ENCODE peak calls at places on chromosomes 11 and 22, in seven cellular contexts. D, N, Z, P, M, L and Q are unnamed samples.

GRCh38 chr11:70141490-70142014 is 61.5 kb upstream of the FADD start:
- DNase-seq in P (no peak), N (no peak), D (peak; percentile 17), M (peak; percentile 69), L (no peak), Z (peak; percentile 86), Q (no peak)

GRCh38 chr11:92480519-92480918 is 255.9 kb downstream of the FAT3 start:
- DNase-seq in Z (no peak), L (no peak), P (no peak), D (no peak), N (no peak), M (no peak), Q (peak; percentile 11)

GRCh38 chr11:794766-795637 is 3.1 kb downstream of the SLC25A22 start:
- DNase-seq in P (no peak), L (no peak), M (no peak), Z (no peak), D (no peak), N (no peak), Q (no peak)

GRCh38 chr11:1153951-1154487 is 3.7 kb upstream of the MUC5AC start:
- DNase-seq in Z (no peak), D (no peak), P (peak; percentile 89), M (peak; percentile 10), N (peak; percentile 26), L (peak; percentile 93), Q (peak; percentile 97)

GRCh38 chr11:133408402-133408801 is 123.9 kb downstream of the OPCML start:
- DNase-seq in L (no peak), Z (no peak), P (no peak), D (no peak), N (no peak), M (no peak), Q (no peak)

GRCh38 chr11:65218446-65218845 is 36.7 kb downstream of the CAPN1 start:
- DNase-seq in M (no peak), P (no peak), L (no peak), N (no peak), D (no peak), Z (no peak), Q (no peak)

GRCh38 chr22:46803031-46803880 is 40.8 kb downstream of the TBC1D22A start:
- DNase-seq in L (peak; percentile 16), N (peak; percentile 79), P (peak; percentile 17), D (peak; percentile 51), M (peak; percentile 72), Z (peak; percentile 49), Q (no peak)

GRCh38 chr22:46484156-46484860 is 53.1 kb downstream of the CELSR1 start:
- DNase-seq in L (no peak), P (no peak), Z (no peak), M (no peak), D (no peak), N (no peak), Q (no peak)

GRCh38 chr11:68354181-68354872 is 41.9 kb downstream of the LRP5 start:
- DNase-seq in D (no peak), Z (no peak), P (peak; percentile 82), L (peak; percentile 89), M (peak; percentile 59), N (no peak), Q (peak; percentile 89)

GRCh38 chr11:88434333-88434976 is 96.9 kb upstream of the CTSC start:
- DNase-seq in L (no peak), Z (no peak), D (no peak), M (no peak), P (no peak), N (peak; percentile 39), Q (no peak)

GRCh38 chr11:14974021-14974698 is 2.0 kb upstream of the CALCA start:
- DNase-seq in Z (peak; percentile 44), D (no peak), L (no peak), M (peak; percentile 62), N (peak; percentile 51), P (peak; percentile 9), Q (no peak)

GRCh38 chr11:63951779-63952536 is 13.2 kb downstream of the NAA40 start:
- DNase-seq in L (no peak), Z (no peak), M (peak; percentile 74), P (peak; percentile 39), D (no peak), N (no peak), Q (no peak)

GRCh38 chr11:76321340-76321739 is 59.6 kb downstream of the THAP12 start:
- DNase-seq in P (no peak), N (no peak), Z (no peak), L (no peak), M (no peak), D (no peak), Q (no peak)

GRCh38 chr11:84594602-84595001 is 1032.5 kb downstream of the DLG2 start:
- DNase-seq in N (no peak), P (no peak), M (no peak), Z (no peak), L (no peak), D (no peak), Q (no peak)

GRCh38 chr22:31929126-31929928 is 15.0 kb upstream of the YWHAH start:
- DNase-seq in D (no peak), M (no peak), Z (no peak), P (peak; percentile 41), N (no peak), L (no peak), Q (peak; percentile 51)

GRCh38 chr22:22836635-22837034 is 51.0 kb upstream of the IGLL5 start:
- DNase-seq in M (no peak), P (no peak), L (peak; percentile 80), D (no peak), N (no peak), Z (no peak), Q (no peak)

GRCh38 chr11:103067118-103067517 is 24.8 kb downstream of the DCUN1D5 start:
- DNase-seq in Z (no peak), D (no peak), P (no peak), L (no peak), N (no peak), M (no peak), Q (no peak)

GRCh38 chr11:103070142-103070541 is 21.8 kb downstream of the DCUN1D5 start:
- DNase-seq in P (no peak), M (no peak), D (no peak), Z (no peak), L (no peak), N (no peak), Q (no peak)

GRCh38 chr11:103069367-103069766 is 22.6 kb downstream of the DCUN1D5 start:
- DNase-seq in Z (no peak), N (no peak), P (no peak), M (no peak), L (no peak), D (no peak), Q (no peak)

GRCh38 chr11:103071008-103071407 is 21.0 kb downstream of the DCUN1D5 start:
- DNase-seq in D (no peak), Z (no peak), L (no peak), M (no peak), N (no peak), P (no peak), Q (no peak)
- H3K4ac ChIP-seq in D (no peak overlapping the region), Z (no peak overlapping the region), L (no peak overlapping the region), M (no peak overlapping the region), N (no peak overlapping the region), P (no peak overlapping the region), Q (no peak overlapping the region)

DNA sequence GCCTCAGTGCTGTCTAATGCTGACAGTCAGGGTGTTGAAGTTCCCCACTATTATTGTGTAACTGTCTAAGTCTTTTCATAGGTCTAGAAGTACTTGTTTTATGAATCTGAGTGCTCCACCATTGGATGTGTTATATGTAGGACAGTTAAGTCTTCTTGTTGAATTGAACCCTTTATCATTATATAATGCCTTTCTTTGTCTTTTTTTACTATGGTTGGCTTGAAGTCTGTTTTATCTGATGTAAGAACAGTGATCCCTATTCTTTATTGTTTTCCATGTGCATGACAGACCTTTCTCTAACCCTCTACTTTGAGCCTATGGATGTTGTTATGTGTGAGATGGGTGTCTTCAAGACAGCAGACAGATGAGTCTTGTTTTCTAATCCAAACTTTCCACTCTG is 107.8 kb upstream of the C11orf58 start:
- DNase-seq in N (no peak), M (no peak), P (no peak), L (no peak), D (no peak), Z (no peak), Q (no peak)
- H3K4ac ChIP-seq in N (no peak overlapping the region), M (no peak overlapping the region), P (no peak overlapping the region), L (no peak overlapping the region), D (no peak overlapping the region), Z (no peak overlapping the region), Q (no peak overlapping the region)

DNA sequence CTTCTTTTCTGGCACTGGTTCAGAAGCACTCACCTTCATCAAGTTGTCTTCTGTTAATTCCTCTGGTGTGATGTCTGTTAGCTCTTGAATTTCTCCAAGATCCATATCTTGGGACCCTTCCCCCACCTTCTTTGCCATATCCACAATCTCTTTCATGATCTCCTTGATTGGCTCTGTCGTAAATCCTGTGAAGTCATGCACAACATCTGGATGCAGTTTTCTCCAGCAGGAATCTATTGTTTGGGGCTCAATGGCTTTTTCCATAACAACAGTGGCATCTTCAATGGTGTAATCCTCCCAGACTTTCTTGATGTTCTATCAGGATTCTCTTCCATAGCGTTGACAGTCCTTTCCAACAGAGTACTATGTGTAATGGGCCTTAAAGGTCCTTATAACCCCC is 96.9 kb downstream of the CSTPP1 start:
- DNase-seq in Z (no peak), M (peak; percentile 60), D (no peak), L (no peak), N (no peak), P (no peak), Q (no peak)
- H3K4ac ChIP-seq in Z (no peak overlapping the region), M (no peak overlapping the region), D (no peak overlapping the region), L (no peak overlapping the region), N (no peak overlapping the region), P (no peak overlapping the region), Q (no peak overlapping the region)

DNA sequence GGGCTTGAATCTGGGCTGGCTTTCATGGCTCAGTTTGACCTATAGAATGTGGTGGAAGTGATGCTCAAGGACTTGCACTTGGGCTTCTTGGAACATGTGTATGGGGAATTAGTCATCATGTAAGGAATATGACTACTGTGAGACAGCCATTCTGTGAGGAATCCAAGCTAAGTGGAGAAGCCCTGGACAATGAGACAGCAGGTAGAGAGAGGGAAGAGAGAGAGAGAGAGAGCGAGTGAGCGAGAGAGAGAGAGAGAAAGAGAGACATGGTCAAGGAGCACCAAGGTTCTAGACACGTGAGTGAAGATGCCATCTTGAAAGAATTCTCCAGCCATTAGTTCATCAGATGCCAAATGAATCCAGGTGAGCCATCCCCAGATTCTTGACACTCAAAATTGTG is 261.6 kb upstream of the SORL1-AS1 start:
- DNase-seq in M (no peak), Z (no peak), D (no peak), P (no peak), L (no peak), N (no peak), Q (peak; percentile 72)
- H3K4ac ChIP-seq in M (no peak overlapping the region), Z (no peak overlapping the region), D (no peak overlapping the region), P (no peak overlapping the region), L (no peak overlapping the region), N (no peak overlapping the region), Q (no peak overlapping the region)

GRCh38 chr22:29757096-29757495 is 9.7 kb downstream of the ZMAT5 start:
- DNase-seq in N (no peak), Z (no peak), P (no peak), D (no peak), L (no peak), M (no peak), Q (no peak)

GRCh38 chr22:29756341-29756740 is 10.5 kb downstream of the ZMAT5 start:
- DNase-seq in Z (no peak), L (no peak), P (no peak), M (no peak), N (no peak), D (no peak), Q (no peak)

GRCh38 chr22:29758068-29758622 is 8.7 kb downstream of the ZMAT5 start:
- DNase-seq in L (no peak), M (no peak), N (no peak), P (no peak), Z (no peak), D (no peak), Q (no peak)

GRCh38 chr22:29753808-29754657 is 12.8 kb downstream of the ZMAT5 start:
- DNase-seq in D (no peak), L (no peak), M (no peak), P (no peak), N (no peak), Z (no peak), Q (no peak)

GRCh38 chr22:29755889-29756288 is 10.9 kb downstream of the ZMAT5 start:
- DNase-seq in L (no peak), M (no peak), P (no peak), N (no peak), Z (no peak), D (no peak), Q (no peak)
- H3K4ac ChIP-seq in L (no peak overlapping the region), M (no peak overlapping the region), P (no peak overlapping the region), N (no peak overlapping the region), Z (no peak overlapping the region), D (no peak overlapping the region), Q (no peak overlapping the region)